ENCODE peak calls at places on chromosomes 16 and 17, in six cellular contexts. One of them, this sample, is unnamed.

GRCh38 chr16:88561485-88562369 is 8.5 kb upstream of the ZC3H18 start:
- DNase-seq in breast epithelium: no peak
- DNase-seq in H1: peak
- DNase-seq in vagina: no peak
- DNase-seq in thyroid gland: peak
- DNase-seq in GM12878: no peak
- DNase-seq in this sample: peak

GRCh38 chr16:74608944-74609343 is 2.0 kb upstream of the GLG1 start:
- DNase-seq in breast epithelium: no peak
- DNase-seq in GM12878: no peak
- DNase-seq in vagina: no peak
- DNase-seq in thyroid gland: no peak
- DNase-seq in H1: no peak
- DNase-seq in this sample: peak

GRCh38 chr17:3528604-3529511 is 28.8 kb downstream of the TRPV3 start:
- DNase-seq in vagina: no peak
- DNase-seq in thyroid gland: no peak
- DNase-seq in GM12878: no peak
- DNase-seq in H1: no peak
- DNase-seq in breast epithelium: no peak
- DNase-seq in this sample: no peak

GRCh38 chr16:4324871-4325740 is 9.2 kb downstream of the GLIS2 start:
- DNase-seq in GM12878: no peak
- DNase-seq in thyroid gland: no peak
- DNase-seq in breast epithelium: no peak
- DNase-seq in vagina: no peak
- DNase-seq in H1: no peak
- DNase-seq in this sample: no peak

GRCh38 chr17:44997733-44998520 is 29.8 kb upstream of the C1QL1 start:
- DNase-seq in breast epithelium: no peak
- DNase-seq in GM12878: no peak
- DNase-seq in vagina: no peak
- DNase-seq in H1: no peak
- DNase-seq in thyroid gland: peak
- DNase-seq in this sample: no peak

GRCh38 chr17:57465551-57465950 is 209.2 kb downstream of the MSI2 start:
- DNase-seq in thyroid gland: peak
- DNase-seq in H1: no peak
- DNase-seq in GM12878: no peak
- DNase-seq in breast epithelium: no peak
- DNase-seq in vagina: no peak
- DNase-seq in this sample: no peak

GRCh38 chr16:67177743-67178699 is 5.7 kb downstream of the MATCAP1 start:
- DNase-seq in H1: peak
- DNase-seq in breast epithelium: peak
- DNase-seq in GM12878: no peak
- DNase-seq in thyroid gland: peak
- DNase-seq in vagina: no peak
- DNase-seq in this sample: peak

GRCh38 chr17:82392967-82393366 is 21.4 kb downstream of the UTS2R start:
- DNase-seq in H1: no peak
- DNase-seq in vagina: no peak
- DNase-seq in thyroid gland: no peak
- DNase-seq in GM12878: no peak
- DNase-seq in breast epithelium: no peak
- DNase-seq in this sample: no peak

GRCh38 chr17:66343531-66344078 is 41.2 kb downstream of the PRKCA start:
- DNase-seq in H1: no peak
- DNase-seq in GM12878: no peak
- DNase-seq in breast epithelium: no peak
- DNase-seq in vagina: no peak
- DNase-seq in thyroid gland: no peak
- DNase-seq in this sample: peak

GRCh38 chr17:13540546-13540945 is 61.2 kb downstream of the HS3ST3A1 start:
- DNase-seq in vagina: no peak
- DNase-seq in H1: no peak
- DNase-seq in thyroid gland: no peak
- DNase-seq in GM12878: no peak
- DNase-seq in breast epithelium: no peak
- DNase-seq in this sample: no peak

GRCh38 chr17:72120878-72121163 is at the start of gene SOX9:
- DNase-seq in vagina: no peak
- DNase-seq in H1: peak
- DNase-seq in breast epithelium: peak
- DNase-seq in GM12878: peak
- DNase-seq in thyroid gland: peak
- DNase-seq in this sample: no peak
- TF ChIP-seq POLR2A in vagina: no peak
- TF ChIP-seq POLR2A in H1: peak
- TF ChIP-seq POLR2A in breast epithelium: peak
- TF ChIP-seq POLR2A in GM12878: peak
- TF ChIP-seq POLR2A in thyroid gland: peak
- TF ChIP-seq POLR2A in this sample: no peak

GRCh38 chr17:72452286-72453173 is 331.7 kb downstream of the SOX9 start:
- DNase-seq in H1: no peak
- DNase-seq in thyroid gland: no peak
- DNase-seq in GM12878: no peak
- DNase-seq in vagina: no peak
- DNase-seq in breast epithelium: no peak
- DNase-seq in this sample: no peak
- TF ChIP-seq POLR2A in H1: no peak
- TF ChIP-seq POLR2A in thyroid gland: no peak
- TF ChIP-seq POLR2A in GM12878: no peak
- TF ChIP-seq POLR2A in vagina: no peak
- TF ChIP-seq POLR2A in breast epithelium: no peak
- TF ChIP-seq POLR2A in this sample: no peak

DNA sequence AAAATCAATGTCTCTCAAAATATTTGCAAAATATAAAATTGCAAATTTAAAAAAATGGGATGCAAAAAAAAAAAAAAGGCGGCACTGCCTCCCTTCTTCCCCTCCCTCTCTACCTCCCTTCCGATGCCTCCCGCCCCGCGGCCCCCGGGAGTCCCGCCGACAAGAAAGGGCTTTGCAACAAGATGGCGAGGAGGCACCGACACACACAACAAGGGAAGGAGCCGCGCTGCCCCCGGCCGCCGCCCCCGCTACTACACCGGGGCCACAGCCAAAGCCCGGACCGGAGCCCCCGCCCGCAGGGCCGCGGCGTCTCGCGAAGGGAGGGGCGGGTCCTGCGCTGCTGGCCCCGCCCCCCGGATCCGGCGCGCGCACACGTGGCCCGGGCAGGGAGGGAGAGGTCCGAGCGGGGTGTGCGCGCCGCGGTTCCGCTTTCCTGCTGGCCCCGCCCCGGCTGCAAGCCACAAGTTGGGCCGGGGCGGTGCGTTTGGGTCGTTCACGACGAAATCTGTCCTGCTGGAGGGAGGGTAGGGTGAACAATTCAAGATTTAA is at the start of gene MNT:
- DNase-seq in vagina: no peak
- DNase-seq in H1: peak
- DNase-seq in GM12878: no peak
- DNase-seq in thyroid gland: peak
- DNase-seq in breast epithelium: peak
- DNase-seq in this sample: peak
- TF ChIP-seq POLR2A in vagina: no peak
- TF ChIP-seq POLR2A in H1: peak
- TF ChIP-seq POLR2A in GM12878: peak
- TF ChIP-seq POLR2A in thyroid gland: no peak
- TF ChIP-seq POLR2A in breast epithelium: no peak
- TF ChIP-seq POLR2A in this sample: peak

DNA sequence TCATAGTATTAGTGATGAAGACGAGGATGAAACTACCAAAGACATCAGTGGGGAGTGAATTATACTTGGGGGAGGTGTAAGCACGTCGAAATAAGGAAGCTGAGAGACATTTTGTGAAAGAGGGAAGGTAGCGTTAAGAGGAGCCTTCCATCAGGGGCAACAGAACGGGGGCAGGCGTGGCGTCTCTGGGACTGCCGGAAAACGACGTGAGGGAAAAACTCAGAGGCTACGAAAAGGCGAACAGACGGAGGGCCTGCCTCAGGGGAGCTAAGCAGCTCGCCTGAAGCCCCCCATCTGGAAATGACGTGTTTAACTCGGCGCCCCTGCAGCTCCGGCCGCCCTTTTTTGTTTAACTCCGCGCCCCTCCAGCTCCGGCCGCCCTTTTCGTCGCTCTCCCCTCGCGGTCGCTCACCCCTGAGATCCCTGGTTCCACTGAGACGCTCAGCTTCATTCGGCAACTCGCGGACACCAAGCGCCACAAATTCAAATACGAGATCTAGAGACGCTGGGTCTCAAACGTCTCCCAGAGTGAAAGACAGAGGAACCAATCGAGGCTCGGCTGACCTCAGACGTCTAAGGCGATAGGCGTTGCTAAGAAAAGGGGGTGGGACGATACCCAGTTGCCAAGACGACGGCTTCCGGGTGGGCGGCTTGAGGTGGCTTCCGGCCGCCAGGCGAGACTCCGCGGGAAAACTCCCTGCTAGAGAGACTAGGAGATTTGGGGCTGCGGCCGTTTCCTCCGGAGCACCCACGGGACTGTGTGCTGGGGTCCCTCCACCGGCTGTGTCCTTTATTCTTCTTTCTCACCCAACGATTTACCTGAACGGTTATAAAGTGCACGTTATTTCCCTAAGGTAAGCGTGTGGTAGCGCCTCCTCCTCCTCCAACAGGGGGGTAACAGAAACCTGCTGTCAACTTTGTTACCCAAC is 383.2 kb downstream of the ZFHX3 start:
- DNase-seq in breast epithelium: peak
- DNase-seq in GM12878: peak
- DNase-seq in vagina: no peak
- DNase-seq in H1: peak
- DNase-seq in thyroid gland: peak
- DNase-seq in this sample: peak
- TF ChIP-seq POLR2A in breast epithelium: no peak
- TF ChIP-seq POLR2A in GM12878: peak
- TF ChIP-seq POLR2A in vagina: no peak
- TF ChIP-seq POLR2A in H1: peak
- TF ChIP-seq POLR2A in thyroid gland: no peak
- TF ChIP-seq POLR2A in this sample: peak

DNA sequence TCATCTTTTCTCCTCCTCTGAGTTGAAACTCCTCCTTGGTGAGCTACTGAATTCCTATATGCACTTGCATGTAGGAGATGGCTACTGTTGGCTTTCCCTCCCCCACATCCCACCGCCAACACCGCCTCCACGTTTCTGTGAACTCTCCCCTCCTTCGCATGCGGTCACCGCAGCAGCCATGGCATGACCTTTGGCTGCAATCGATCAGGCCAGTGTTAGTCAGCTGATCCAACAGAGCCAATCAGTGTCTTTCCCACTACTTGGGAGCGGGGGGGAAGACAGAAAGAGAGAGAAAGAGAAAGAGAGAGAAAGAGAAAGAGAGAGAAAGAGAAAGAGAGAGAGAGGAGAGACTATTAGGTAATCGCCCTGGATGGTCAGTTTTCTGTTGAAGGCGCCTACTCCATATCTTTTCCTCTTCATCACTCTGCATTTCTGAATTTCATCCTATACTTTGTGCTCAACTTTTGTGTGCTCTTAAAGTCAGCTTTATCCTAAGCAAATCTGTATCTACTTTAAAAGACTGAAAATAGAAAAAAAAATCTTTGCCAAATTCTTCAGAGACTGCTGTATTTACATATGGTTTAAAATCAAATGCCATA is 22.7 kb downstream of the ASGR1 start:
- DNase-seq in H1: no peak
- DNase-seq in vagina: no peak
- DNase-seq in breast epithelium: no peak
- DNase-seq in GM12878: no peak
- DNase-seq in thyroid gland: no peak
- DNase-seq in this sample: no peak
- TF ChIP-seq POLR2A in H1: no peak
- TF ChIP-seq POLR2A in vagina: no peak
- TF ChIP-seq POLR2A in breast epithelium: no peak
- TF ChIP-seq POLR2A in GM12878: no peak
- TF ChIP-seq POLR2A in thyroid gland: no peak
- TF ChIP-seq POLR2A in this sample: no peak